ENCODE peak calls at places on chromosomes 7 and 10, in nine cellular contexts. K, G, S, W, O, N, C, J and Y are unnamed samples.

GRCh38 chr7:33868151-33868550 is 37.2 kb upstream of the BMPER start:
- DNase-seq in K (peak), C (no peak), N (peak), S (no peak), O (no peak), J (no peak), G (no peak), W (no peak), Y (no peak)

GRCh38 chr10:33559105-33559504 is 224.6 kb upstream of the NRP1 start:
- DNase-seq in C (peak), O (peak), S (no peak), G (no peak), J (no peak), K (peak), W (no peak), N (peak), Y (no peak)

GRCh38 chr7:151390594-151391357 is 19.1 kb downstream of the WDR86 start:
- DNase-seq in K (no peak), S (no peak), C (no peak), J (no peak), O (no peak), N (no peak), W (no peak), G (no peak), Y (no peak)

GRCh38 chr7:131028293-131028692 is 294.3 kb upstream of the KLF14 start:
- DNase-seq in S (no peak), J (no peak), W (no peak), N (no peak), K (no peak), G (no peak), O (no peak), C (no peak), Y (no peak)

GRCh38 chr10:48523820-48524758 is 80.8 kb downstream of the ARHGAP22 start:
- DNase-seq in J (no peak), N (no peak), C (peak), W (no peak), S (no peak), G (no peak), O (peak), K (peak), Y (no peak)

GRCh38 chr10:15091418-15091817 is 2.8 kb upstream of the ACBD7 start:
- DNase-seq in G (no peak), N (no peak), C (no peak), S (no peak), J (no peak), K (no peak), W (no peak), O (no peak), Y (no peak)

GRCh38 chr10:73858013-73858708 is 16.2 kb downstream of the CAMK2G start:
- DNase-seq in C (peak), W (no peak), G (no peak), S (no peak), K (no peak), O (no peak), N (no peak), J (no peak), Y (no peak)

GRCh38 chr10:8445353-8445752 is 390.9 kb downstream of the GATA3 start:
- DNase-seq in N (no peak), G (no peak), K (no peak), J (no peak), W (no peak), S (no peak), O (no peak), C (no peak), Y (no peak)

GRCh38 chr10:96463562-96463961 is 50.2 kb downstream of the TLL2 start:
- DNase-seq in G (peak), O (no peak), W (no peak), C (no peak), J (no peak), K (no peak), S (no peak), N (no peak), Y (no peak)

GRCh38 chr7:6576024-6576866 is 1.0 kb upstream of the ZDHHC4 start:
- DNase-seq in W (no peak), N (no peak), J (no peak), K (no peak), S (no peak), G (no peak), C (no peak), O (no peak), Y (no peak)

GRCh38 chr7:36261019-36261754 is 108.1 kb downstream of the EEPD1 start:
- DNase-seq in N (peak), O (no peak), W (no peak), J (no peak), C (no peak), S (no peak), K (peak), G (no peak), Y (no peak)

GRCh38 chr10:69838418-69838817 is 36.7 kb downstream of the COL13A1 start:
- DNase-seq in W (no peak), S (no peak), N (no peak), J (no peak), G (no peak), O (no peak), C (no peak), K (no peak), Y (no peak)

GRCh38 chr10:116070743-116071320 is 202.2 kb downstream of the GFRA1 start:
- DNase-seq in O (no peak), W (no peak), C (no peak), N (no peak), S (no peak), K (no peak), G (no peak), J (no peak), Y (no peak)

GRCh38 chr10:119412244-119412750 is 130.2 kb downstream of the RGS10 start:
- DNase-seq in G (no peak), W (no peak), K (peak), O (no peak), J (peak), N (no peak), S (no peak), C (peak), Y (no peak)

GRCh38 chr10:108567899-108568752 is 1355.2 kb downstream of the XPNPEP1 start:
- DNase-seq in G (no peak), C (no peak), W (no peak), S (no peak), K (no peak), N (no peak), O (no peak), J (no peak), Y (no peak)

GRCh38 chr7:40978047-40978446 is 724.8 kb downstream of the INHBA start:
- DNase-seq in N (no peak), J (no peak), S (no peak), K (no peak), W (no peak), G (no peak), C (no peak), O (no peak), Y (no peak)

GRCh38 chr7:29442146-29442545 is 121.5 kb upstream of the PRR15 start:
- DNase-seq in J (no peak), S (no peak), N (peak), C (no peak), O (no peak), W (no peak), G (no peak), K (peak), Y (no peak)

GRCh38 chr7:136942396-136942795 is 73.9 kb downstream of the CHRM2 start:
- DNase-seq in N (no peak), W (no peak), C (no peak), J (no peak), K (no peak), S (no peak), O (peak), G (no peak), Y (no peak)

GRCh38 chr10:82826132-82826531 is 951.1 kb downstream of the NRG3 start:
- DNase-seq in J (no peak), N (peak), S (no peak), G (no peak), K (peak), C (no peak), W (no peak), O (no peak), Y (no peak)

GRCh38 chr7:47739901-47740300 is 158.0 kb upstream of the TNS3 start:
- DNase-seq in K (no peak), J (no peak), N (no peak), C (no peak), G (no peak), W (no peak), O (no peak), S (no peak), Y (no peak)

GRCh38 chr10:47277352-47278151 is 22.4 kb upstream of the GDF10 start:
- DNase-seq in N (no peak), G (no peak), W (no peak), S (peak), O (no peak), J (no peak), K (no peak), C (no peak), Y (no peak)

GRCh38 chr10:63798599-63799498 is 277.6 kb downstream of the REEP3 start:
- DNase-seq in S (no peak), K (peak), O (peak), J (peak), W (no peak), C (peak), N (peak), G (no peak), Y (peak)

GRCh38 chr10:124916098-124916584 is 25.8 kb upstream of the ZRANB1 start:
- DNase-seq in W (no peak), J (no peak), N (no peak), O (peak), S (no peak), K (peak), G (peak), C (no peak), Y (no peak)

GRCh38 chr10:123836418-123837145 is 55.0 kb downstream of the CPXM2 start:
- DNase-seq in O (no peak), C (no peak), N (no peak), K (no peak), J (no peak), W (no peak), S (no peak), G (no peak), Y (no peak)

GRCh38 chr10:79355420-79356010 is 8.2 kb downstream of the PPIF start:
- DNase-seq in K (no peak), J (no peak), N (no peak), S (no peak), C (no peak), O (no peak), G (no peak), W (no peak), Y (no peak)

GRCh38 chr10:104816501-104816900 is 175.4 kb downstream of the SORCS3 start:
- DNase-seq in J (no peak), G (no peak), W (no peak), S (no peak), C (no peak), O (no peak), N (no peak), K (no peak), Y (no peak)

GRCh38 chr10:77784856-77785255 is 141.7 kb downstream of the DLG5 start:
- DNase-seq in W (no peak), C (no peak), G (no peak), O (no peak), N (peak), J (no peak), S (no peak), K (peak), Y (peak)

GRCh38 chr10:99920901-99921300 is 88.8 kb downstream of the DNMBP start:
- DNase-seq in J (no peak), N (no peak), W (no peak), O (no peak), C (no peak), S (no peak), G (no peak), K (peak), Y (no peak)

GRCh38 chr7:17580141-17580540 is 281.7 kb downstream of the AHR start:
- DNase-seq in C (no peak), O (no peak), N (peak), K (peak), G (no peak), J (no peak), W (no peak), S (no peak), Y (peak)

GRCh38 chr10:35822316-35822715 is 180.2 kb upstream of the FZD8 start:
- DNase-seq in K (peak), S (no peak), C (peak), J (peak), O (peak), G (no peak), N (peak), W (no peak), Y (peak)

GRCh38 chr7:151744051-151744580 is 132.8 kb downstream of the PRKAG2 start:
- DNase-seq in G (no peak), W (no peak), J (no peak), N (no peak), S (no peak), O (no peak), K (no peak), C (no peak), Y (no peak)

GRCh38 chr7:43700059-43700501 is 29.2 kb downstream of the COA1 start:
- DNase-seq in W (no peak), K (peak), J (no peak), S (no peak), N (peak), O (peak), G (peak), C (no peak), Y (no peak)

GRCh38 chr7:108097703-108098102 is 32.5 kb downstream of the LAMB4 start:
- DNase-seq in C (no peak), O (no peak), N (no peak), J (no peak), S (no peak), G (peak), K (no peak), W (no peak), Y (no peak)

GRCh38 chr10:75429159-75429827 is 2.1 kb upstream of the LRMDA start:
- DNase-seq in J (no peak), W (no peak), O (no peak), S (no peak), G (no peak), C (no peak), K (no peak), N (no peak), Y (no peak)